ENCODE peak calls at places on chromosome 16, in seven cellular contexts. One of them, this sample, is unnamed.

GRCh38 chr16:318628-319027 is 33.9 kb downstream of the AXIN1 start:
- ATAC-seq in aorta: peak; percentile 15
- ATAC-seq in naive thymus-derived CD4-positive, alpha-beta T cell: no peak
- ATAC-seq in HCT116: peak; percentile 73
- ATAC-seq in right cardiac atrium: no peak
- ATAC-seq in upper lobe of left lung: no peak
- ATAC-seq in RWPE2: no peak
- ATAC-seq in this sample: no peak

GRCh38 chr16:12239953-12240485 is 263.5 kb downstream of the SNX29 start:
- ATAC-seq in HCT116: no peak
- ATAC-seq in naive thymus-derived CD4-positive, alpha-beta T cell: no peak
- ATAC-seq in upper lobe of left lung: peak; percentile 78
- ATAC-seq in RWPE2: no peak
- ATAC-seq in right cardiac atrium: peak; percentile 85
- ATAC-seq in aorta: no peak
- ATAC-seq in this sample: no peak

GRCh38 chr16:1093284-1094123 is 2.5 kb downstream of the C1QTNF8 start:
- ATAC-seq in naive thymus-derived CD4-positive, alpha-beta T cell: no peak
- ATAC-seq in aorta: no peak
- ATAC-seq in RWPE2: no peak
- ATAC-seq in HCT116: peak; percentile 40
- ATAC-seq in upper lobe of left lung: no peak
- ATAC-seq in right cardiac atrium: no peak
- ATAC-seq in this sample: no peak

GRCh38 chr16:86869288-86870022 is 291.1 kb downstream of the FOXL1 start:
- ATAC-seq in right cardiac atrium: no peak
- ATAC-seq in HCT116: no peak
- ATAC-seq in upper lobe of left lung: no peak
- ATAC-seq in aorta: no peak
- ATAC-seq in naive thymus-derived CD4-positive, alpha-beta T cell: no peak
- ATAC-seq in RWPE2: no peak
- ATAC-seq in this sample: no peak

GRCh38 chr16:74437-75318 is 2.2 kb upstream of the RHBDF1 start:
- ATAC-seq in upper lobe of left lung: no peak
- ATAC-seq in RWPE2: no peak
- ATAC-seq in naive thymus-derived CD4-positive, alpha-beta T cell: no peak
- ATAC-seq in HCT116: no peak
- ATAC-seq in aorta: no peak
- ATAC-seq in right cardiac atrium: no peak
- ATAC-seq in this sample: no peak

GRCh38 chr16:77324727-77325126 is 110.1 kb downstream of the ADAMTS18 start:
- ATAC-seq in upper lobe of left lung: no peak
- ATAC-seq in naive thymus-derived CD4-positive, alpha-beta T cell: no peak
- ATAC-seq in HCT116: no peak
- ATAC-seq in RWPE2: no peak
- ATAC-seq in aorta: no peak
- ATAC-seq in right cardiac atrium: no peak
- ATAC-seq in this sample: no peak

GRCh38 chr16:12541672-12542071 is 262.0 kb downstream of the CPPED1 start:
- ATAC-seq in HCT116: no peak
- ATAC-seq in upper lobe of left lung: no peak
- ATAC-seq in aorta: no peak
- ATAC-seq in RWPE2: no peak
- ATAC-seq in right cardiac atrium: no peak
- ATAC-seq in naive thymus-derived CD4-positive, alpha-beta T cell: no peak
- ATAC-seq in this sample: no peak

GRCh38 chr16:82524939-82525338 is 101.8 kb upstream of the CDH13 start:
- ATAC-seq in RWPE2: no peak
- ATAC-seq in upper lobe of left lung: no peak
- ATAC-seq in aorta: no peak
- ATAC-seq in right cardiac atrium: peak; percentile 47
- ATAC-seq in HCT116: no peak
- ATAC-seq in naive thymus-derived CD4-positive, alpha-beta T cell: no peak
- ATAC-seq in this sample: no peak

GRCh38 chr16:13335894-13336293 is 434.5 kb downstream of the SHISA9 start:
- ATAC-seq in RWPE2: no peak
- ATAC-seq in naive thymus-derived CD4-positive, alpha-beta T cell: no peak
- ATAC-seq in upper lobe of left lung: no peak
- ATAC-seq in right cardiac atrium: no peak
- ATAC-seq in aorta: no peak
- ATAC-seq in HCT116: no peak
- ATAC-seq in this sample: no peak

GRCh38 chr16:68296693-68297092 is 14.1 kb downstream of the SLC7A6OS start:
- ATAC-seq in right cardiac atrium: no peak
- ATAC-seq in RWPE2: no peak
- ATAC-seq in aorta: no peak
- ATAC-seq in upper lobe of left lung: no peak
- ATAC-seq in naive thymus-derived CD4-positive, alpha-beta T cell: peak; percentile 54
- ATAC-seq in HCT116: no peak
- ATAC-seq in this sample: no peak

GRCh38 chr16:80467961-80468360 is 72.8 kb upstream of the DYNLRB2 start:
- ATAC-seq in naive thymus-derived CD4-positive, alpha-beta T cell: no peak
- ATAC-seq in aorta: no peak
- ATAC-seq in HCT116: no peak
- ATAC-seq in upper lobe of left lung: no peak
- ATAC-seq in right cardiac atrium: no peak
- ATAC-seq in RWPE2: no peak
- ATAC-seq in this sample: no peak

GRCh38 chr16:56470232-56470631 is 18.9 kb downstream of the OGFOD1 start:
- ATAC-seq in HCT116: no peak
- ATAC-seq in aorta: no peak
- ATAC-seq in upper lobe of left lung: no peak
- ATAC-seq in naive thymus-derived CD4-positive, alpha-beta T cell: no peak
- ATAC-seq in right cardiac atrium: no peak
- ATAC-seq in RWPE2: no peak
- ATAC-seq in this sample: no peak

GRCh38 chr16:85459529-85460251 is 153.4 kb upstream of the GSE1 start:
- ATAC-seq in right cardiac atrium: peak; percentile 18
- ATAC-seq in aorta: no peak
- ATAC-seq in HCT116: no peak
- ATAC-seq in RWPE2: no peak
- ATAC-seq in upper lobe of left lung: no peak
- ATAC-seq in naive thymus-derived CD4-positive, alpha-beta T cell: no peak
- ATAC-seq in this sample: peak; percentile 67

GRCh38 chr16:12551530-12551929 is 252.2 kb downstream of the CPPED1 start:
- ATAC-seq in aorta: no peak
- ATAC-seq in right cardiac atrium: no peak
- ATAC-seq in HCT116: no peak
- ATAC-seq in upper lobe of left lung: no peak
- ATAC-seq in naive thymus-derived CD4-positive, alpha-beta T cell: peak; percentile 58
- ATAC-seq in RWPE2: no peak
- ATAC-seq in this sample: no peak

GRCh38 chr16:69610356-69610755 is 44.6 kb downstream of the NFAT5 start:
- ATAC-seq in upper lobe of left lung: no peak
- ATAC-seq in naive thymus-derived CD4-positive, alpha-beta T cell: no peak
- ATAC-seq in aorta: no peak
- ATAC-seq in right cardiac atrium: no peak
- ATAC-seq in RWPE2: no peak
- ATAC-seq in HCT116: no peak
- ATAC-seq in this sample: no peak

GRCh38 chr16:80323808-80324195 is 217.0 kb upstream of the DYNLRB2 start:
- ATAC-seq in RWPE2: no peak
- ATAC-seq in upper lobe of left lung: no peak
- ATAC-seq in right cardiac atrium: no peak
- ATAC-seq in naive thymus-derived CD4-positive, alpha-beta T cell: no peak
- ATAC-seq in aorta: no peak
- ATAC-seq in HCT116: no peak
- ATAC-seq in this sample: no peak

GRCh38 chr16:706189-707061 is 824 bp upstream of the FBXL16 start:
- ATAC-seq in upper lobe of left lung: no peak
- ATAC-seq in RWPE2: peak; percentile 4
- ATAC-seq in aorta: no peak
- ATAC-seq in right cardiac atrium: no peak
- ATAC-seq in HCT116: no peak
- ATAC-seq in naive thymus-derived CD4-positive, alpha-beta T cell: no peak
- ATAC-seq in this sample: no peak

GRCh38 chr16:85555549-85556455 is 57.3 kb upstream of the GSE1 start:
- ATAC-seq in naive thymus-derived CD4-positive, alpha-beta T cell: peak; percentile 3
- ATAC-seq in right cardiac atrium: no peak
- ATAC-seq in upper lobe of left lung: peak; percentile 3
- ATAC-seq in RWPE2: no peak
- ATAC-seq in HCT116: no peak
- ATAC-seq in aorta: peak; percentile 0
- ATAC-seq in this sample: no peak

GRCh38 chr16:11682655-11683096 is 14.4 kb downstream of the SNN start:
- ATAC-seq in RWPE2: peak; percentile 64
- ATAC-seq in upper lobe of left lung: no peak
- ATAC-seq in right cardiac atrium: no peak
- ATAC-seq in HCT116: no peak
- ATAC-seq in naive thymus-derived CD4-positive, alpha-beta T cell: peak; percentile 36
- ATAC-seq in aorta: no peak
- ATAC-seq in this sample: peak; percentile 43

GRCh38 chr16:75024591-75024990 is 25.8 kb downstream of the ZNRF1 start:
- ATAC-seq in HCT116: no peak
- ATAC-seq in upper lobe of left lung: no peak
- ATAC-seq in naive thymus-derived CD4-positive, alpha-beta T cell: peak; percentile 22
- ATAC-seq in RWPE2: no peak
- ATAC-seq in right cardiac atrium: no peak
- ATAC-seq in aorta: no peak
- ATAC-seq in this sample: no peak

GRCh38 chr16:15949210-15950166 is at the start of gene ABCC1:
- ATAC-seq in upper lobe of left lung: peak; percentile 83
- ATAC-seq in HCT116: peak; percentile 86
- ATAC-seq in right cardiac atrium: peak; percentile 71
- ATAC-seq in aorta: peak; percentile 57
- ATAC-seq in naive thymus-derived CD4-positive, alpha-beta T cell: peak; percentile 80
- ATAC-seq in RWPE2: peak; percentile 56
- ATAC-seq in this sample: peak; percentile 84

GRCh38 chr16:15950167-15950854 is 895 bp downstream of the ABCC1 start:
- ATAC-seq in upper lobe of left lung: peak; percentile 45
- ATAC-seq in RWPE2: peak; percentile 29
- ATAC-seq in right cardiac atrium: peak; percentile 7
- ATAC-seq in aorta: peak; percentile 39
- ATAC-seq in naive thymus-derived CD4-positive, alpha-beta T cell: peak; percentile 79
- ATAC-seq in HCT116: no peak
- ATAC-seq in this sample: no peak

GRCh38 chr16:15952265-15952711 is 2.9 kb downstream of the ABCC1 start:
- ATAC-seq in aorta: peak; percentile 62
- ATAC-seq in naive thymus-derived CD4-positive, alpha-beta T cell: no peak
- ATAC-seq in upper lobe of left lung: no peak
- ATAC-seq in RWPE2: no peak
- ATAC-seq in HCT116: no peak
- ATAC-seq in right cardiac atrium: peak; percentile 55
- ATAC-seq in this sample: no peak

GRCh38 chr16:15951852-15952251 is 2.4 kb downstream of the ABCC1 start:
- ATAC-seq in upper lobe of left lung: no peak
- ATAC-seq in right cardiac atrium: no peak
- ATAC-seq in HCT116: no peak
- ATAC-seq in aorta: no peak
- ATAC-seq in naive thymus-derived CD4-positive, alpha-beta T cell: no peak
- ATAC-seq in RWPE2: no peak
- ATAC-seq in this sample: no peak

GRCh38 chr16:15950869-15951268 is 1.5 kb downstream of the ABCC1 start:
- ATAC-seq in right cardiac atrium: no peak
- ATAC-seq in aorta: no peak
- ATAC-seq in upper lobe of left lung: no peak
- ATAC-seq in HCT116: no peak
- ATAC-seq in naive thymus-derived CD4-positive, alpha-beta T cell: no peak
- ATAC-seq in RWPE2: no peak
- ATAC-seq in this sample: no peak
- H3K4me3 ChIP-seq in right cardiac atrium: peak overlapping the region; percentile 99
- H3K4me3 ChIP-seq in aorta: peak overlapping the region; percentile 98
- H3K4me3 ChIP-seq in upper lobe of left lung: peak overlapping the region; percentile 88
- H3K4me3 ChIP-seq in HCT116: peak overlapping the region; percentile 69
- H3K4me3 ChIP-seq in naive thymus-derived CD4-positive, alpha-beta T cell: peak overlapping the region; percentile 83
- H3K4me3 ChIP-seq in RWPE2: peak overlapping the region; percentile 91
- H3K4me3 ChIP-seq in this sample: peak overlapping the region; percentile 74

GRCh38 chr16:73233423-73233762 is 185.5 kb upstream of the ZFHX3 start:
- ATAC-seq in upper lobe of left lung: no peak
- ATAC-seq in HCT116: no peak
- ATAC-seq in naive thymus-derived CD4-positive, alpha-beta T cell: no peak
- ATAC-seq in right cardiac atrium: no peak
- ATAC-seq in aorta: no peak
- ATAC-seq in RWPE2: no peak
- ATAC-seq in this sample: no peak
- H3K4me3 ChIP-seq in upper lobe of left lung: no peak overlapping the region
- H3K4me3 ChIP-seq in HCT116: no peak overlapping the region
- H3K4me3 ChIP-seq in naive thymus-derived CD4-positive, alpha-beta T cell: no peak overlapping the region
- H3K4me3 ChIP-seq in right cardiac atrium: no peak overlapping the region
- H3K4me3 ChIP-seq in aorta: no peak overlapping the region
- H3K4me3 ChIP-seq in RWPE2: no peak overlapping the region
- H3K4me3 ChIP-seq in this sample: no peak overlapping the region

DNA sequence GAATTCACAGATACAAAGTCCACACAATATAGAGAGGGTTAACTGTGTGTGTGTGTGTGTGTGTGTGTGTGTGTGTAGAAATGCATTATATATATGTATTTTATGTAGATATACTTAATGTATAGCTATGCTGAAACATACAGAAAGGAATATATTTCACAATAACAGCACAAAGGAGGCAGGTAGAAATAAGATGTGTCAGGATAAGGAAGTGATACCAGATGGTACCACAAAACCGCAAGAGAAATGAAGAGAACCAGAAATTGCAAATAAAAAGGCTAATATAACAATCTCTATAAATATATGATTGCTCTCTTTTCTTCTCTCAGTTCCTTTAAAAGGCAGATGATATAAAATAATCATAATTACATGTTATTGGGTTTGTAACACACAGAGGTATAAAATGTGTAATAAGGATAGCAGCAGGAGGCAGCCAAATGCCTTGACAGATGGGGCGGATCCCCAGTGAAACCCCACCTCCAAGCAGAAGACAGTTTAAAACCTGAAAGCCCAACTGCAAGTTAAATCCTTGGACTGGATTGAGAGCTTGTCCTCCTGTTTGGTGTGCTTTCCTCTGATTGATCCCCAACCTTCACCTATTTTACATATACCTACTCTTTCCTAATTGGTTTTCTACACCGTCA is 365.4 kb upstream of the C16orf82 start:
- ATAC-seq in right cardiac atrium: no peak
- ATAC-seq in HCT116: no peak
- ATAC-seq in upper lobe of left lung: no peak
- ATAC-seq in naive thymus-derived CD4-positive, alpha-beta T cell: no peak
- ATAC-seq in aorta: no peak
- ATAC-seq in RWPE2: no peak
- ATAC-seq in this sample: no peak
- H3K4me3 ChIP-seq in right cardiac atrium: no peak overlapping the region
- H3K4me3 ChIP-seq in HCT116: no peak overlapping the region
- H3K4me3 ChIP-seq in upper lobe of left lung: no peak overlapping the region
- H3K4me3 ChIP-seq in naive thymus-derived CD4-positive, alpha-beta T cell: no peak overlapping the region
- H3K4me3 ChIP-seq in aorta: no peak overlapping the region
- H3K4me3 ChIP-seq in RWPE2: no peak overlapping the region
- H3K4me3 ChIP-seq in this sample: no peak overlapping the region

DNA sequence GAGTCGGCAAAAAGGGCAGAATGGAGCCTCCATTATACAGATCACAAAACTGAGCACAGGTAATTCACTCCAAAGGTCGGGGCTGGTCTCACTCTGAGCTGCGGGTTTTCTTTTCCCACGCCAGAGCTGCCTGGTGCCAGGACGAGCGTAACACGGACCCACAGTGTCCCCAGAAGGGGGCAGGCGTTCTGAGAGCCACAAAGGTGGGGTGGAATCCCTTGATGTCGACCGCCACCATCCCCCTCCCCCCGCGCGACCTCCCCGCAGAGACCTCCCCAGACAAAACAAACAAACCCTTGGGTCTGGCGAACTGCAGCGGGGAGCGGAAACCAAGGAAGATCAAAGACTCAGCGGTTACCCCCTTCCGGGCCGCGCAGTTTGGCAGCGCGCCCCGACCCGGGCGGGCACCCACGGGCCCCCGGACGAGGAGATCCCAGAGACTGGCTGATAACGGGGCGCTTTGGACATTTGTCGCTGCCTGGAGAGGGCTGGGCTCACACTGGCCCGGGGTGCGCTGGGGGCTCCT is 793 bp upstream of the NKD1 start:
- ATAC-seq in upper lobe of left lung: peak; percentile 49
- ATAC-seq in naive thymus-derived CD4-positive, alpha-beta T cell: peak; percentile 79
- ATAC-seq in right cardiac atrium: peak; percentile 29
- ATAC-seq in aorta: peak; percentile 23
- ATAC-seq in HCT116: peak; percentile 65
- ATAC-seq in RWPE2: peak; percentile 41
- ATAC-seq in this sample: peak; percentile 37
- H3K4me3 ChIP-seq in upper lobe of left lung: peak overlapping the region; percentile 88
- H3K4me3 ChIP-seq in naive thymus-derived CD4-positive, alpha-beta T cell: peak overlapping the region; percentile 67
- H3K4me3 ChIP-seq in right cardiac atrium: peak overlapping the region; percentile 89
- H3K4me3 ChIP-seq in aorta: peak overlapping the region; percentile 75
- H3K4me3 ChIP-seq in HCT116: peak overlapping the region; percentile 45
- H3K4me3 ChIP-seq in RWPE2: peak overlapping the region; percentile 76
- H3K4me3 ChIP-seq in this sample: peak overlapping the region; percentile 86